ENCODE peak calls at places on chromosomes 16 and 17, in six cellular contexts. H, G, P, R, L and X are unnamed samples.
A peak's percentile ranks its signal among the peaks of the same experiment; 100 is the strongest.

GRCh38 chr16:10752843-10753523 is 9.3 kb downstream of the NUBP1 start:
- DNase-seq in P (peak; percentile 49), L (no peak), R (no peak), G (no peak), H (no peak), X (peak; percentile 37)

GRCh38 chr16:75710344-75710743 is 9.1 kb upstream of the DUXB start:
- DNase-seq in G (no peak), P (no peak), R (no peak), H (no peak), L (no peak), X (no peak)

GRCh38 chr16:75256871-75257343 is 5.5 kb upstream of the BCAR1 start:
- DNase-seq in P (no peak), L (no peak), R (no peak), H (peak; percentile 28), G (peak; percentile 47), X (no peak)

GRCh38 chr17:77441130-77441920 is 300.6 kb downstream of the SEC14L1 start:
- DNase-seq in L (no peak), P (peak; percentile 82), R (no peak), G (no peak), H (no peak), X (no peak)

GRCh38 chr16:75108792-75109731 is 7.5 kb downstream of the LDHD start:
- DNase-seq in R (peak; percentile 85), G (peak; percentile 88), P (peak; percentile 28), H (peak; percentile 98), L (no peak), X (peak; percentile 64)

GRCh38 chr16:75279277-75279676 is 27.9 kb upstream of the BCAR1 start:
- DNase-seq in R (no peak), G (no peak), H (peak; percentile 46), P (no peak), L (no peak), X (no peak)

GRCh38 chr17:79850571-79851460 is 11.6 kb upstream of the CBX4 start:
- DNase-seq in H (no peak), R (peak; percentile 74), G (peak; percentile 36), L (no peak), P (no peak), X (no peak)

GRCh38 chr17:82457071-82457789 is 1.3 kb upstream of the NARF start:
- DNase-seq in P (no peak), G (peak; percentile 22), R (no peak), L (no peak), H (no peak), X (no peak)

GRCh38 chr16:58730724-58731370 is 3.3 kb downstream of the GOT2 start:
- DNase-seq in R (no peak), H (no peak), P (no peak), L (no peak), G (no peak), X (no peak)

GRCh38 chr17:43671075-43671692 is 9.5 kb upstream of the MEOX1 start:
- DNase-seq in G (peak; percentile 62), H (peak; percentile 48), P (no peak), L (no peak), R (no peak), X (no peak)

GRCh38 chr16:24925163-24925562 is 79.4 kb downstream of the SLC5A11 start:
- DNase-seq in G (no peak), R (no peak), L (no peak), H (no peak), P (no peak), X (no peak)

GRCh38 chr17:59368218-59368857 is 36.9 kb downstream of the YPEL2 start:
- DNase-seq in L (no peak), R (no peak), P (no peak), G (no peak), H (no peak), X (no peak)

GRCh38 chr17:65064452-65065019 is 8.0 kb upstream of the GNA13 start:
- DNase-seq in L (no peak), R (no peak), H (no peak), G (peak; percentile 68), P (no peak), X (no peak)

GRCh38 chr17:57369509-57369945 is 113.2 kb downstream of the MSI2 start:
- DNase-seq in G (no peak), H (no peak), L (no peak), R (no peak), P (no peak), X (no peak)

GRCh38 chr17:61218438-61218837 is 181.2 kb upstream of the TBX2 start:
- DNase-seq in H (no peak), L (no peak), R (no peak), P (no peak), G (peak; percentile 26), X (no peak)

GRCh38 chr17:71547904-71548303 is 572.9 kb upstream of the SOX9 start:
- DNase-seq in H (no peak), L (no peak), P (no peak), G (no peak), R (no peak), X (no peak)

GRCh38 chr16:72203401-72203800 is 31.4 kb upstream of the PMFBP1 start:
- DNase-seq in G (peak; percentile 18), L (no peak), H (no peak), R (no peak), P (peak; percentile 32), X (no peak)

GRCh38 chr17:10727192-10727591 is 2.6 kb downstream of the TMEM220 start:
- DNase-seq in H (no peak), R (no peak), L (no peak), P (no peak), G (no peak), X (no peak)

GRCh38 chr16:8099586-8099985 is 490.7 kb downstream of the TMEM114 start:
- DNase-seq in H (no peak), P (no peak), L (no peak), R (no peak), G (no peak), X (no peak)

DNA sequence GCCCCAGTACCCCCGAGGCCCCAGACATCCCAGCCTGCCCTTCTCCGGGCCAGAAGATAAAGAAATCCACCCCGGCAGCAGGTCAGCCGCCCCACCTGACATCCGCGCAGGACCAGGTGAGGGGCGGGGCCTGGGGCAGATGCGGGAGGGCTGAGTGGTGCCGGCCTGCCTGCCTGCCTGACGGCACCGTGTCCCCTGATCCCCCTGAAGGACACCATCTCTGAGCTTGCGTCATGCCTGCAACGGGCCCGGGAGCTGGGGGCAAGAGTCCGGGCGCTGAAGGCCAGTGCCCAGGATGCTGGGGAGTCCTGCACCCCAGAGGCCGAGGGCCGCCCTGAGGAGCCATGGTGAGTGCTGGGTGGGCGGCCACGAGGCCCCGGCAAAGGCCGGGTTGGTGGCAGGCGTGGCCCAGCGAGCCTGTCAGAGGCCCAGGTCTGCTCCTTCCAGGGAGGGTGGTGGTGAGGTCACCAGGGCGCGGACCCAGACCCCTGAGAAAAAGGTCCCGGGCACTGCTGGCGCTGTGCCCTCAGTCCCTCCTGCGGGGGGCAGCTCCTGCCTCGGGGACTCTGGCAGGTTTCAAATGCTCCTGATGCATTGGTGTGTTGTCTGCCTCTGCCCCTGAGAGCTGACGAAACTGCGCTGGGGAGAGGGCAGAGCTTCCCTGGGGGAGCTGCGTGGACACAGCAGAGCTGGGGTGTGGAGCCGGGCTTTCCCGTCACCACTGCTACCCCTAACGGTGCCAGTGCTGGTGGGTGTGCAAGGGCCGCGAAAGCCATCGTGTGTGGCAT is 1.2 kb downstream of the CDT1 start:
- DNase-seq in R (peak; percentile 76), G (no peak), L (no peak), H (peak; percentile 45), P (peak; percentile 41), X (no peak)
- TF ChIP-seq CTCF in R (no peak), G (no peak), L (no peak), H (no peak), P (no peak), X (no peak)

DNA sequence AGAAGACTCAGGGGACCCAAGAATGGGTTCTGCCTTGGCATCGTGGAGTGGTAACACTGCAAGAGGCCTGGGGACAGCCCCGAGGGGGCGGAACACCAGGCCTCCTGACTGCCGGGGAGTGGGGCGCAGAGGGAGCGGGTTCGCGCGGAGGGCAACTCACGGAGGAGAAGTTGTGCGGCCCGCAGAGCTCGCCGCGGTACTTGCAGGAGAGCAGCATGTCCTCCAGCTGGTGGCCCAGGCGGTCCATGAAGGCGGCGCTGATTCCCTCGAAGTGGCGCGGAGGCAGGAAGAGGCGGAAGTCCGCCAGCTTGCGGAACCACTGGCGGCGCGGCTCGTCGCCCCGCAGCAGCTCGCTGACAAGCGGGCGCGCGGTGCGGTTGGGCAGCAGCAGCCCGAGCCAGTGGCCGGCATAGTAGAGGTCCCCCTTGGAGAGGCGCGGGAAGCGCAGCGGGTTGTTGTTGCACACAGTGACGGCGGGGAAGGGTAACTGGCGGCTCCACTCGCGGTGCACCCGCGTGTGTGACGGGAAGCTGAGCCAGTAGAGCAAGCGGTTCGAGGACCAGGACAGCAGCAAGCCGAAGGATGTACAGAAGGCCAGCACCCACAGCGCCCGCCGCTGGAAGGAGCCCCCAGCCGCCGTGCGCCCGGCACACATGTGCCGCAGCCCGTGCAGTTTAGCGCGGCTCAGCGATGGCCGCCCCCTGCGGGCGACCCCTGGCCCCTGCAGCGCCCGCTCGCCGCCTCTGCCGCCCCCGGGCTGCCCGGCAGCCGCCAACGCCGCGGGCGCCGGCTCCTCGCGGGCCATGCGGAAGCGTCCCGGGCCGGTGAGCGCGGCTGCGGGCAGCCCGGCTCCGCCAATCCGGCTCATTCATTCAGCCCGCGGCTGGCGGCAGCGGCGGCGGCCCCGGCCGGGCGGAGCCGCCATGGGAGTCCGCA is 1.6 kb downstream of the ASIC2 start:
- DNase-seq in H (peak; percentile 22), P (no peak), R (no peak), G (no peak), L (peak; percentile 70), X (no peak)
- TF ChIP-seq CTCF in H (no peak), P (no peak), R (no peak), G (no peak), L (peak; percentile 28), X (no peak)

DNA sequence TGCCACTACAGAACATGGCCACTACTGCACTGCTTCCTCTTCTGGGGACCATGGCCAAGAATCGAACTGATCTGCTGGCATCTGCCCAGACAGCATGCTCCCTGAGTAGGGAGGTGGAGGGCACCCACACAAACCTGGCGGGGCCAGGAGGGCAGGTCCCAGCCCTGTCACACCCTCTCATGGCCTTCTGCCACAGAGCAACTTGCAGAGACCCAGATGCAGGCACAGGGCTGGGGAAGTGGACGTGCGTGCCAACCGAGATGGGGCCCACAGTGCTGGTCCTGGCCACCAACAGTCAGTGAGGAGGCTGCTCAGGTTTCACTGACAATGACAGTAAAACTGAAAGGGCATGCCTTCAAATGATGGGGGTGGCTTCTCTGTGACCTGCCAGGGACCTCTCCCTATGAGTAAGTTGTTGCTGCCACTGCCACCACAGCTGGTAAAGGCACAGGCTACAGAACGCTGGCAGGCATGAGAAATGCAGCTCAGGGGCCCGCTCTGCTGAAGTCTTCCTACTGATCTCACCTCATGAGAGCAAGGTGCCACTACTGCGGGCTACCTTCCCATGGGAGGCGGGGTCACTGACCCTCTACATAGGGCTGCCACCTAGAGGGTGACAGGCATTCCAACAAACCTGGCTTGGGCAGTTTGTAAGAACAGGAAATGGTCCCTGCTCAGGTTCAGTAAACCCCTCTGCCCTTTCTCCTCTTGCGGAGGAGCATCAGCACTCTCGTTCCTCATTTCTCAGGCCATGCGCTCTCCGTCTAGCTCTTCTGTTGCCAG is 15.5 kb downstream of the HIC1 start:
- DNase-seq in R (no peak), P (peak; percentile 84), H (peak; percentile 71), G (no peak), L (no peak), X (no peak)
- TF ChIP-seq CTCF in R (no peak), P (no peak), H (no peak), G (no peak), L (no peak), X (no peak)

GRCh38 chr16:68839831-68840230 is 3.5 kb upstream of the TANGO6 start:
- DNase-seq in H (no peak), R (no peak), G (peak; percentile 45), L (no peak), P (no peak), X (no peak)

GRCh38 chr16:68844211-68844564 is 857 bp downstream of the TANGO6 start:
- DNase-seq in H (no peak), R (no peak), L (no peak), G (no peak), P (no peak), X (no peak)

GRCh38 chr16:68848786-68849185 is 5.5 kb downstream of the TANGO6 start:
- DNase-seq in G (no peak), R (no peak), P (no peak), H (no peak), L (peak; percentile 7), X (no peak)

GRCh38 chr16:68843482-68844210 is at the start of gene TANGO6:
- DNase-seq in G (peak; percentile 75), P (peak; percentile 91), R (peak; percentile 92), H (peak; percentile 89), L (peak; percentile 87), X (peak; percentile 65)
- TF ChIP-seq CTCF in G (peak; percentile 34), P (peak; percentile 38), R (peak; percentile 21), H (no peak), L (peak; percentile 71), X (no peak)